ENCODE peak calls at places on chromosomes 16 and 17, in nine cellular contexts. H is fibroblast of the aortic adventitia, C is psoas muscle, G is GM23338, W is IMR-90, N is kidney epithelial cell, J is brain microvascular endothelial cell, O is fibroblast of villous mesenchyme, T is pancreas. F is an unnamed sample.

GRCh38 chr17:35368086-35368824 is 5.2 kb downstream of the SLFN11 start:
- DNase-seq in H (peak), C (no peak), G (peak), W (peak), N (no peak), J (no peak), O (peak), T (no peak), F (no peak)

GRCh38 chr17:79803997-79804855 is 7.3 kb upstream of the CBX8 start:
- DNase-seq in H (peak), C (no peak), G (peak), W (no peak), N (no peak), J (no peak), O (no peak), T (no peak), F (peak)

GRCh38 chr17:66172706-66173223 is 19.2 kb downstream of the CEP112 start:
- DNase-seq in H (no peak), C (no peak), G (no peak), W (no peak), N (no peak), J (no peak), O (no peak), T (no peak), F (no peak)

GRCh38 chr17:48569676-48570324 is 8.3 kb downstream of the HOXB4 start:
- DNase-seq in H (peak), C (no peak), G (no peak), W (peak), N (no peak), J (no peak), O (no peak), T (no peak), F (no peak)

GRCh38 chr17:52648995-52649394 is 490.5 kb upstream of the CA10 start:
- DNase-seq in H (no peak), C (no peak), G (no peak), W (no peak), N (no peak), J (no peak), O (no peak), T (no peak), F (no peak)

GRCh38 chr17:35725058-35725457 is 6.4 kb upstream of the RASL10B start:
- DNase-seq in H (no peak), C (no peak), G (no peak), W (no peak), N (no peak), J (no peak), O (no peak), T (no peak), F (no peak)

GRCh38 chr16:28166394-28167208 is 45.2 kb downstream of the XPO6 start:
- DNase-seq in H (no peak), C (no peak), G (no peak), W (peak), N (peak), J (no peak), O (no peak), T (no peak), F (peak)

GRCh38 chr16:68517606-68518161 is 21.4 kb upstream of the ZFP90 start:
- DNase-seq in H (no peak), C (no peak), G (no peak), W (no peak), N (no peak), J (no peak), O (no peak), T (no peak), F (no peak)

GRCh38 chr17:57707892-57708291 is 37.2 kb downstream of the CCDC182 start:
- DNase-seq in H (no peak), C (peak), G (peak), W (peak), N (no peak), J (no peak), O (no peak), T (no peak), F (peak)

GRCh38 chr17:62920300-62920699 is 45.7 kb upstream of the TANC2 start:
- DNase-seq in H (no peak), C (no peak), G (no peak), W (no peak), N (no peak), J (no peak), O (no peak), T (no peak), F (no peak)

GRCh38 chr17:39197380-39198185 is at the start of gene CACNB1:
- DNase-seq in H (peak), C (peak), G (peak), W (peak), N (no peak), J (peak), O (peak), T (peak), F (peak)

GRCh38 chr17:7893226-7893880 is 4.8 kb downstream of the CHD3 start:
- DNase-seq in H (no peak), C (no peak), G (no peak), W (no peak), N (no peak), J (no peak), O (no peak), T (no peak), F (no peak)

GRCh38 chr17:36980281-36980761 is 31.6 kb downstream of the AATF start:
- DNase-seq in H (peak), C (no peak), G (peak), W (peak), N (no peak), J (peak), O (peak), T (no peak), F (no peak)

GRCh38 chr16:56591377-56592060 is 2.2 kb downstream of the MT3 start:
- DNase-seq in H (no peak), C (no peak), G (no peak), W (no peak), N (no peak), J (no peak), O (no peak), T (no peak), F (no peak)

GRCh38 chr17:49987681-49988441 is 7.2 kb downstream of the DLX3 start:
- DNase-seq in H (peak), C (no peak), G (peak), W (no peak), N (no peak), J (no peak), O (no peak), T (no peak), F (no peak)

GRCh38 chr16:67190448-67191399 is 788 bp upstream of the EXOC3L1 start:
- DNase-seq in H (peak), C (no peak), G (no peak), W (peak), N (no peak), J (no peak), O (peak), T (no peak), F (peak)

GRCh38 chr16:53530741-53531140 is 27.7 kb upstream of the AKTIP start:
- DNase-seq in H (no peak), C (no peak), G (no peak), W (no peak), N (no peak), J (no peak), O (no peak), T (no peak), F (no peak)

GRCh38 chr16:55622930-55623561 is 32.7 kb upstream of the SLC6A2 start:
- DNase-seq in H (no peak), C (no peak), G (peak), W (no peak), N (no peak), J (no peak), O (no peak), T (no peak), F (no peak)

GRCh38 chr16:15961060-15961511 is 11.7 kb downstream of the ABCC1 start:
- DNase-seq in H (peak), C (no peak), G (no peak), W (peak), N (no peak), J (no peak), O (peak), T (no peak), F (no peak)

GRCh38 chr17:1577186-1577585 is 14.6 kb upstream of the PITPNA start:
- DNase-seq in H (peak), C (peak), G (peak), W (peak), N (no peak), J (peak), O (peak), T (peak), F (peak)

GRCh38 chr16:17416461-17417221 is 54.1 kb downstream of the XYLT1 start:
- DNase-seq in H (no peak), C (no peak), G (peak), W (peak), N (no peak), J (no peak), O (peak), T (peak), F (peak)

GRCh38 chr17:16287563-16288027 is 65.7 kb downstream of the CENPV start:
- DNase-seq in H (peak), C (no peak), G (no peak), W (peak), N (no peak), J (peak), O (peak), T (no peak), F (peak)

GRCh38 chr17:66952031-66952524 is 12.4 kb upstream of the CACNG4 start:
- DNase-seq in H (no peak), C (peak), G (peak), W (peak), N (peak), J (peak), O (peak), T (no peak), F (peak)

GRCh38 chr17:37358098-37358829 is 17.5 kb upstream of the C17orf78 start:
- DNase-seq in H (peak), C (peak), G (peak), W (peak), N (no peak), J (peak), O (peak), T (peak), F (peak)

GRCh38 chr17:12789075-12789975 is at the start of gene ARHGAP44:
- DNase-seq in H (peak), C (peak), G (peak), W (peak), N (peak), J (peak), O (peak), T (peak), F (peak)

GRCh38 chr17:10243905-10244844 is 45.8 kb upstream of the GAS7 start:
- DNase-seq in H (peak), C (no peak), G (no peak), W (peak), N (no peak), J (no peak), O (peak), T (no peak), F (no peak)

GRCh38 chr17:45307290-45308015 is 9.4 kb downstream of the MAP3K14 start:
- DNase-seq in H (peak), C (no peak), G (no peak), W (peak), N (no peak), J (peak), O (peak), T (peak), F (peak)

GRCh38 chr16:86806181-86806837 is 228.0 kb downstream of the FOXL1 start:
- DNase-seq in H (no peak), C (no peak), G (no peak), W (no peak), N (no peak), J (no peak), O (no peak), T (no peak), F (no peak)

GRCh38 chr16:11141409-11142260 is 114.4 kb downstream of the SOCS1 start:
- DNase-seq in H (no peak), C (no peak), G (no peak), W (no peak), N (no peak), J (no peak), O (no peak), T (no peak), F (no peak)

GRCh38 chr16:68798398-68798797 is 44.9 kb upstream of the TANGO6 start:
- DNase-seq in H (peak), C (no peak), G (peak), W (no peak), N (no peak), J (no peak), O (no peak), T (no peak), F (no peak)

GRCh38 chr16:57997176-57997527 is 3.3 kb downstream of the ZNF319 start:
- DNase-seq in H (no peak), C (no peak), G (no peak), W (no peak), N (no peak), J (no peak), O (no peak), T (no peak), F (no peak)

GRCh38 chr17:48871551-48872351 is 20.8 kb upstream of the ATP5MC1 start:
- DNase-seq in H (no peak), C (peak), G (no peak), W (no peak), N (no peak), J (no peak), O (peak), T (peak), F (no peak)

GRCh38 chr17:56635640-56636039 is 42.1 kb downstream of the NOG start:
- DNase-seq in H (no peak), C (no peak), G (no peak), W (no peak), N (no peak), J (no peak), O (no peak), T (no peak), F (no peak)

GRCh38 chr17:62981933-62982332 is 15.9 kb downstream of the TANC2 start:
- DNase-seq in H (no peak), C (no peak), G (peak), W (peak), N (no peak), J (no peak), O (no peak), T (no peak), F (no peak)

GRCh38 chr17:75637143-75637538 is 3.9 kb downstream of the SMIM5 start:
- DNase-seq in H (no peak), C (no peak), G (no peak), W (no peak), N (no peak), J (no peak), O (no peak), T (no peak), F (no peak)

GRCh38 chr16:4805231-4805630 is 2.8 kb upstream of the ROGDI start:
- DNase-seq in H (no peak), C (no peak), G (no peak), W (no peak), N (no peak), J (no peak), O (peak), T (no peak), F (no peak)

GRCh38 chr16:51465026-51465425 is 314.0 kb upstream of the SALL1 start:
- DNase-seq in H (peak), C (no peak), G (no peak), W (peak), N (peak), J (peak), O (peak), T (no peak), F (peak)

DNA sequence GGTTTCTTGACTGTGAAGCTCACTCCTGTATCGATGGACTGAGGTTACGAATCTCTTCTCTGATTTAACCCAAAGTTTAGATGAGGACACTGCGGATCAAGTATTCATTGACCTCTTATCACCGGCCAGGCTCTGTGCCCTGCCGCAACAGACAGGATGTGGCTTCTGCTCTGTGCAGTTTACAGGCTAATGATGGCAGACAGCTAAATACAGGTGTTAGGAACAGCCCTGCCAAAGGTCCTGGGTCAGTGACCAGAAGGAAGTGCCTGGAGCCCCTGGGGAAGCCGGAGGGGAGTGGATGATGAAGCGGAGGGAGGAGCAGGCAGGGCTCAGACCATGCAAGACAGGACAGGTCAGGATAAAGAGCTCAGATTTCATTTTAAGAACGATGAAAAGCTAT is 44.4 kb downstream of the HAPSTR1 start:
- DNase-seq in H (no peak), C (peak), G (no peak), W (no peak), N (no peak), J (no peak), O (peak), T (no peak), F (no peak)
- TF ChIP-seq CTCF in H (no peak), C (no peak), G (no peak), W (no peak), N (no peak), J (no peak), O (no peak), T (no peak), F (no peak)

GRCh38 chr17:64498308-64499203 is 1.7 kb upstream of the POLG2 start:
- DNase-seq in H (no peak), C (no peak), G (no peak), W (no peak), N (no peak), J (no peak), O (no peak), T (no peak), F (peak)

GRCh38 chr17:64496348-64496785 is 487 bp downstream of the POLG2 start:
- DNase-seq in H (no peak), C (no peak), G (peak), W (no peak), N (no peak), J (no peak), O (peak), T (no peak), F (no peak)

GRCh38 chr17:64496786-64497564 is at the start of gene POLG2:
- DNase-seq in H (peak), C (peak), G (peak), W (peak), N (peak), J (peak), O (peak), T (peak), F (peak)

GRCh38 chr17:64499805-64500486 is 3.1 kb upstream of the POLG2 start:
- DNase-seq in H (no peak), C (no peak), G (no peak), W (peak), N (no peak), J (no peak), O (no peak), T (no peak), F (no peak)

GRCh38 chr17:64497565-64498035 is 746 bp upstream of the POLG2 start:
- DNase-seq in H (no peak), C (no peak), G (no peak), W (no peak), N (no peak), J (no peak), O (no peak), T (no peak), F (no peak)
- TF ChIP-seq CTCF in H (no peak), C (no peak), G (no peak), W (no peak), N (no peak), J (no peak), O (no peak), T (no peak), F (no peak)

GRCh38 chr17:41496803-41497484 is 7.2 kb upstream of the KRT36 start:
- DNase-seq in H (peak), C (peak), G (peak), W (peak), N (peak), J (peak), O (peak), T (peak), F (peak)
- TF ChIP-seq CTCF in H (peak), C (peak), G (peak), W (peak), N (peak), J (peak), O (peak), T (peak), F (peak)

DNA sequence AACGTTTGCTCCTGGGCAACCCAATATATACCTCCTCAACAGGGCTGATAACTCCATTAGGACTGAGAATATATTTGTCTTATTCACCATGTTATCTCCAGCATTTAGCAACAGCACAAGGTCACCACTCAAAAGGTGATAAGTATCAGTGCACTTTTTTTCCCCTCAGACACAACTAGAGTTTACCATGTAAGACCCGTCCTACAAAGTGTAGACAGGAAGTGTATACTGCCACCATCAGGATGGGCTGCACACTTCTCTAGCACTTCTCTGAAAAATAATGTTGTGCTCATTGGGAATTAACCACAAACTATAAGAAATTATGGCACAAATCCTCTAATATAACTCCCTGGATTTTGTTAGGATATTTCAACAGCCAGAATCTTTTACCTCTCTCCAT is 5.7 kb upstream of the VAT1L start:
- DNase-seq in H (peak), C (no peak), G (peak), W (peak), N (no peak), J (no peak), O (peak), T (no peak), F (no peak)
- TF ChIP-seq CTCF in H (peak), C (no peak), G (peak), W (peak), N (peak), J (peak), O (peak), T (no peak), F (peak)

DNA sequence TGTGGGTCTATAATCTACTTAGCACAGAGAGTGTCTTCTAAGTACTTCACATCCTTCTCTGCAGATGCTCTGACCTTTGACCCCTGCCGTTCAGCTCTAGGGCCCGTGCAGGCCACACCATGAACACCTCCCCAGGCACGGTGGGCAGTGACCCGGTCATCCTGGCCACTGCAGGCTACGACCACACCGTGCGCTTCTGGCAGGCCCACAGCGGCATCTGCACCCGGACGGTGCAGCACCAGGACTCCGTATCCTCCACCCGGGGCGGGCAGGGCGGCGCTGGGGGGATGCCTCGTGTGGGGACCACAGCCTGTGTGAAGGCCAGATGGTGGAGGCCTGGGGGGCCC is 686 bp downstream of the MLST8 start:
- DNase-seq in H (no peak), C (peak), G (no peak), W (no peak), N (no peak), J (no peak), O (no peak), T (no peak), F (no peak)
- TF ChIP-seq CTCF in H (no peak), C (no peak), G (no peak), W (no peak), N (no peak), J (no peak), O (no peak), T (no peak), F (no peak)

DNA sequence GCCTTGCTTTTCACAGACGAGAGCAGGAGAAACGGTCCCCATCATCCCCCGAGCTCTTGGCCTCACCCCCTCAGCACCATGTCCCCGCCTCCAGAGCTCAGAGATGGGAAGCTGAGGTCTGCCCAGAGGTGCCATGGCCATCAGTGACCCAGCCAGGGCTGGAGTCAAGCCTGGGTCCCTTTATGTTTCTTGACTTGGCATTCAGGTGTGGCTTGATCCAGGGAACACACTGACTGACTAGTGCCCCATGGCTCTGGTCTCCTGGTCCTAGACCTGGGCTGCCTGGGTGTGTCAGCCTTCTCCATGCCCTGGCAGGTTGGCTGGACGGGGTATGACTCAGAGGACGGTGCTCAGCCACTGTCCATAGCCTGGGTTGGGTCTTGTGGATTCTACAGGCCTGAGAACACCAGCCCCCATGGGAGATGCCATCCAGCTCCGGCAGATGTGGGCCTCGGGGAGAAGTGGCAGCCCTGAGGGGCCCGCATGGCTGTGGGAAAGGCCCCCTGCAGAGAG is 54.2 kb downstream of the ZFPM1 start:
- DNase-seq in H (no peak), C (no peak), G (no peak), W (no peak), N (no peak), J (no peak), O (no peak), T (no peak), F (no peak)
- TF ChIP-seq CTCF in H (no peak), C (no peak), G (no peak), W (no peak), N (no peak), J (no peak), O (no peak), T (no peak), F (no peak)

F was measured in foreskin fibroblast.